ENCODE peak calls at places on chromosomes 13 and 19, in five cellular contexts. G is prostate gland, E is transverse colon, Z is cardiac muscle cell, F is HCT116. B is an unnamed sample. For H3K4me1, the result is how much of the 10 kb centered on the place peaks cover.

GRCh38 chr19:7654401-7654800 is 14.4 kb upstream of the RETN start:
- DNase-seq in G (no peak), E (no peak), Z (no peak), F (no peak), B (no peak)

GRCh38 chr13:22062478-22063205 is 391.8 kb downstream of the FGF9 start:
- DNase-seq in G (no peak), E (no peak), Z (no peak), F (no peak), B (no peak)

GRCh38 chr13:113421673-113422270 is 31.5 kb downstream of the ADPRHL1 start:
- DNase-seq in G (no peak), E (no peak), Z (peak), F (no peak), B (no peak)

GRCh38 chr13:27988520-27988919 is at the start of gene URAD:
- DNase-seq in G (no peak), E (no peak), Z (no peak), F (no peak), B (no peak)

GRCh38 chr13:94384217-94384905 is 95.1 kb downstream of the DCT start:
- DNase-seq in G (no peak), E (no peak), Z (no peak), F (no peak), B (no peak)

GRCh38 chr13:114035583-114036501 is 62.0 kb upstream of the C13orf46 start:
- DNase-seq in G (peak), E (no peak), Z (peak), F (no peak), B (no peak)

GRCh38 chr19:46616631-46617322 is 8.1 kb downstream of the PTGIR start:
- DNase-seq in G (peak), E (peak), Z (peak), F (peak), B (peak)

GRCh38 chr19:38318595-38319142 is 976 bp upstream of the KCNK6 start:
- DNase-seq in G (peak), E (no peak), Z (peak), F (no peak), B (peak)

GRCh38 chr13:64529874-64530485 is 2700.2 kb downstream of the PCDH9 start:
- DNase-seq in G (no peak), E (no peak), Z (peak), F (peak), B (no peak)

GRCh38 chr13:34817246-34817645 is 124.8 kb upstream of the NBEA start:
- DNase-seq in G (no peak), E (no peak), Z (no peak), F (no peak), B (no peak)

GRCh38 chr13:21014666-21015170 is 46.7 kb downstream of the LATS2 start:
- DNase-seq in G (peak), E (no peak), Z (peak), F (no peak), B (peak)

GRCh38 chr13:110012102-110012739 is 225.8 kb upstream of the IRS2 start:
- DNase-seq in G (no peak), E (no peak), Z (peak), F (peak), B (no peak)

GRCh38 chr19:30684613-30685012 is 312.4 kb downstream of the ZNF536 start:
- DNase-seq in G (no peak), E (no peak), Z (no peak), F (no peak), B (no peak)

GRCh38 chr19:31304877-31305312 is 44.3 kb downstream of the TSHZ3 start:
- DNase-seq in G (no peak), E (no peak), Z (peak), F (no peak), B (no peak)

GRCh38 chr19:11242864-11243797 is 3.7 kb downstream of the ANGPTL8 start:
- DNase-seq in G (peak), E (peak), Z (peak), F (peak), B (peak)

GRCh38 chr19:18339703-18340102 is 695 bp upstream of the PGPEP1 start:
- DNase-seq in G (no peak), E (no peak), Z (no peak), F (no peak), B (no peak)

GRCh38 chr13:23796546-23796945 is 92.7 kb downstream of the MIPEP start:
- DNase-seq in G (no peak), E (no peak), Z (no peak), F (no peak), B (no peak)

GRCh38 chr19:17111766-17112165 is 36.2 kb downstream of the MYO9B start:
- DNase-seq in G (no peak), E (no peak), Z (no peak), F (no peak), B (no peak)
- H3K4me1 ChIP-seq in G (under half), E (under half), Z (under half), F (under half), B (under half)

GRCh38 chr19:532578-533484 is 1.3 kb downstream of the CDC34 start:
- DNase-seq in G (peak), E (peak), Z (peak), F (peak), B (peak)

GRCh38 chr19:531753-532571 is at the start of gene CDC34:
- DNase-seq in G (no peak), E (peak), Z (no peak), F (no peak), B (no peak)

GRCh38 chr19:533485-534058 is 2.0 kb downstream of the CDC34 start:
- DNase-seq in G (no peak), E (no peak), Z (no peak), F (no peak), B (no peak)

GRCh38 chr19:535017-535835 is 3.7 kb downstream of the CDC34 start:
- DNase-seq in G (no peak), E (peak), Z (no peak), F (no peak), B (peak)

DNA sequence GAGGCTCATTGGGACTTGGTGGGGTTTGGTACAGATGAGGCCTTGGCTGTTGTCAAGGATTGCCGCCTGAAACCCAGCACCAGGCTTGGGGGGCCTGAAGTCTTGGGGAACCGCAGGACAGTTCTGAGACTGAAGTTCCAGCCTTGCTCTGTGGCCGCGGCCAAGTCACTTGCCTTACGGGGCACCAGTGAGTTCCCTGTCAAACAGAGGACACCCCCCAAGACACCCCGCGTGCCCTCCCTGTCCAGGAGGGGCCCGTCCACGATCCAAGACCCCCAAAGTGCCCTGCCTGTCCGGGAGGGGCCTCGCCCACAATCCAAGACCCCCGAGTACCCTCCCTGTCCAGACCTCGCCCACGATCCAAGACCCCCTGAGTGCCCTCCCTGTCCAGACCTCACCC is 2.5 kb downstream of the CDC34 start:
- DNase-seq in G (no peak), E (peak), Z (no peak), F (no peak), B (no peak)
- TF ChIP-seq CTCF in G (no peak), E (no peak), Z (no peak), F (peak), B (no peak)

DNA sequence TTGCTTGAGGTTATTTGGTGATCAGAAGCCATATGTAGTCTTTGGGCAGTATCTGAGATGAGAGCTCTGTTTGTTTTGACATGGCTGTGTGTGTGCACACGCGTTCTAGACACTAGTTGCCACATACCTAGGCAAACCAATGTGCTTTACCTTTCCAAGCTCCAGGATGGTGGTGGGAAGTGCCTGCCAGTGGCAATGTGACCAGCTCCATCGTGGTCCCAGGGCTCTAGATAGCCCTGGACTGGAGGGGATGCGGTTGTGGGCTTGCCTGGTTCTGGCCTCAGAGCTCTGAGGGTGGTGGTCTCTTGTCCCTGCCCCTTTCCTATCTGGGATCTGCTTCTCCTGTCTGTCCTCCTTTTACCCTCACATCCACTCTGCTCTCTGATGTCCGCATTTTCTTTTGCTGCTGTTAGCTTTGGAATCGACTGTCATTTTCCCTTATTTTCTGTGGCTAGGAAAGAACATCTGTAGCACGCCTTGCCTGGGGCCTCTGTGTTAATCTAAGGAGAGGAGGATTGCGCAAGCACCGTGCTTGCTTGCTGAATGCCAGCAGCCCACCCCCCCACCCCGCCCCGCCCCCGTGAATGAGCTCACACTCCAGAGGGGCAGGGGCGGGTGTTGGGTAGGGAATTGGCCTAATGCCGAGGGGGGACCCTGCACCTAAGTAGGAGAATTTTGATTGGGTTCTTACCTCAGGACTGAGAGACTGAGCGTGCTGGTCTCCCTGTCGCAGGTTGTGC is 89.5 kb downstream of the ARHGEF7 start:
- DNase-seq in G (no peak), E (no peak), Z (peak), F (no peak), B (peak)
- H3K4me1 ChIP-seq in G (under half), E (under half), Z (under half), F (under half), B (under half)

GRCh38 chr13:47337781-47338507 is 441.1 kb upstream of the HTR2A start:
- DNase-seq in G (no peak), E (no peak), Z (peak), F (no peak), B (no peak)
- TF ChIP-seq CTCF in G (no peak), E (no peak), Z (no peak), F (no peak), B (no peak)

DNA sequence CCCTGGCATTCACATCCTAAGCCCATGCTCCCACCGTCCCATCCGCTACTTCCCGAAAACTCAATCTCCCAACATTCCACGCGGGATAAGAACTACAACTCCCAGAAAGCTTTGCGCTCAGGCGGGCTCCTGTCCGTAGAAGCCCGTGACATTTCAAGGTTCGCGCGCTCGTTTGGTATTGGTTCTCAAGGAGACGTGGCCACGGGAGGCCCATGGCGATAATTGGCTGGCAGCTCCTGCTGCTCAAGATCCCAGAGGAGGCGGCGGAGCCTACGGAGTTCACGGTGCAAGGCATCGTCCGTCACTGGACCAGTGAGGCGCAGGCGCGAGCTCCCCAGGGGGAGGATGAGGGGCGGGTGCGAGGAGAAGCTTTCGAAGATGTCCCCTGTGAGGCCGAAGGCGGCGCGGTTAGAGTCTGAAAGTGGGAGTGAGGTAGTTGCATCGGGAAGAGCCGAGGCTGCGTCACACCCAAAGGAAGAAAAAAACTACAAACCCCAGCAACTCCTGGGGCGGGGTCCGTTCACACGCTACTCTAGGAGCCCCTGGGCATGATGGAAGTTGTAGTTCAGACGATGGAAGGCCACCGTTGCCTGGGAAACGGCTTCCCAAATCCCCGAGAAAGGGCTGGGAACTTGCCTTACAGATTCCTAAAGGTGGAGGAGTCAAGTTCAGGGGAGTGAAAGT is 1.2 kb upstream of the MAMSTR start:
- DNase-seq in G (peak), E (peak), Z (peak), F (peak), B (peak)
- H3K4me1 ChIP-seq in G (under half), E (under half), Z (under half), F (under half), B (under half)

DNA sequence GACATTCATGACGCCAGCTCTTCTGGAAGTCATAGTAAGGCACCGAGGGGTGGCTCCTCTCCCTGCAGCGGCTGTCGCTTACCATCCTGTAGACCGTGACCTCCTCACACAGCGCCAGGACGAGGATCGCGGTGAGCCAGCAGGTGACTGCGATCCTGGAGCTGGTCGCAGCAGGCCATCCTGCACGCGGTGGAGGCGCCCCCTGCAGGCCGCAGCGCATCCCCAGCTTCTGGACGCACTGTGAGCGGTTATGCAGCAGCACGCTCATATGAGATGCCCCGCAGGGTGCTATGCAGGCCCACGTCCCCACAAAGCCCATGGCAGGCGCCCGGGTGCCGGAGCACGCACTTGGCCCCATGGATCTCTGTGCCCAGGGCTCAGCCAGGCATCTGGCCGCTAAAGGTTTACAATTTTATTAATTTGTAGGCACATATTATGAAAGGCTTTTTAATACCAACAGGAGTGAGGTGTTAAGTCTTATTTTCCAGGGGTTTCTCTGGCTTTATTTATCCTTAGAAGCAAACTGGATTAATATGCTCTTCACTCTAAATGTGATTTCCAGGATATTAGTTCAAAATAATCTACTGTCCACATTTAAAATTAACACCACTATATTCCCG is 35.6 kb upstream of the PSPC1 start:
- DNase-seq in G (peak), E (peak), Z (peak), F (peak), B (peak)
- TF ChIP-seq CTCF in G (peak), E (no peak), Z (peak), F (peak), B (peak)

GRCh38 chr19:690203-690602 is 5.0 kb downstream of the PRSS57 start:
- DNase-seq in G (no peak), E (no peak), Z (no peak), F (no peak), B (no peak)

GRCh38 chr19:694481-695349 is 537 bp downstream of the PRSS57 start:
- DNase-seq in G (no peak), E (no peak), Z (no peak), F (no peak), B (no peak)

DNA sequence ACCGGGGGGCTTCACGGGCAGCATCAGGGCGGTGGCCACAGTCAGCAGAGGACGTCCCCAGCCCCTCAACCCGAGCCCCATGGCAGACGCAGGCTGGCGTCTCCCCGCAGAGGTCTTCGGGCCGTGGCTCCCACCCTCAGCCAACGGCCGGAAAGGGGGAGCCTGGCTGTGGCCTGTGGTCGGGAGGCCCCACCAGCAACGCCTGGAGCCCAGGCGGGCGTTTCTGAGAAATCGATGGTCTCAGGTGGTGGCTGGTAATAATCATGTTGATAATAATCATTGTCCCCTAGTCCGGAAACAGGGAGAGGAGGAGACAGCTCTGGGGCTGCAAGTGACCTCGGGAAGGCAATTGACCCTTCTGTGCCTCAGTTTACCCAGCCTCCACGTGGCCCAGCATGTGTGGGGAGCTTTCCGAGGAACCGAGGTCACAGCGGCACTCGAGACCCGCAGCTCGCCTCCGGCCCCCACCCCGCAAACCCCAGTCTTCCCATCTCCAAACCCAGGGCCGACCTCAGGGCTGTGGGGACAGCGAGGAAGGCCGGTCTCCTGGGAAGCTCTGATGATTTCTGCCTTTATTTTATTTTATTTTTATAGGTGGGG is at the start of gene PRSS57:
- DNase-seq in G (no peak), E (no peak), Z (no peak), F (no peak), B (no peak)
- H3K4me1 ChIP-seq in G (under half), E (under half), Z (under half), F (under half), B (under half)

B was measured in body of pancreas.